ENCODE peak calls at places on chromosomes 16 and 17, in five cellular contexts. B is IMR-90, K is body of pancreas, I is A549, O is thoracic aorta. S is an unnamed sample.

GRCh38 chr17:34852614-34853013 is 108.6 kb downstream of the CCT6B start:
- DNase-seq in O (no peak), I (no peak), B (no peak), K (no peak), S (no peak)

GRCh38 chr17:5123343-5124124 is 7.7 kb downstream of the USP6 start:
- DNase-seq in O (no peak), B (no peak), K (no peak), I (no peak), S (no peak)

GRCh38 chr17:81471804-81472456 is 40.7 kb downstream of the ACTG1 start:
- DNase-seq in B (no peak), K (peak; percentile 43), O (no peak), I (peak; percentile 94), S (peak; percentile 29)

GRCh38 chr16:77591347-77591746 is 131.0 kb upstream of the NUDT7 start:
- DNase-seq in I (no peak), B (no peak), K (no peak), O (no peak), S (no peak)

GRCh38 chr16:1183235-1183907 is 30.5 kb downstream of the CACNA1H start:
- DNase-seq in K (peak; percentile 46), O (no peak), I (peak; percentile 58), B (peak; percentile 63), S (no peak)

GRCh38 chr17:3687949-3688614 is 7.9 kb downstream of the P2RX5 start:
- DNase-seq in K (no peak), O (no peak), B (no peak), I (no peak), S (no peak)

GRCh38 chr17:35804658-35805192 is 4.6 kb upstream of the TAF15 start:
- DNase-seq in O (no peak), K (peak; percentile 60), I (peak; percentile 98), B (peak; percentile 92), S (peak; percentile 92)

GRCh38 chr17:50359005-50359699 is 13.2 kb downstream of the XYLT2 start:
- DNase-seq in B (no peak), O (no peak), K (no peak), I (no peak), S (no peak)

GRCh38 chr17:32546031-32546444 is 59.2 kb downstream of the CDK5R1 start:
- DNase-seq in O (no peak), B (no peak), K (no peak), I (no peak), S (no peak)

GRCh38 chr17:67244621-67245072 is 349 bp downstream of the HELZ start:
- DNase-seq in K (peak; percentile 25), O (no peak), B (no peak), I (peak; percentile 23), S (no peak)

GRCh38 chr16:2194852-2195315 is 1.5 kb downstream of the CASKIN1 start:
- DNase-seq in B (peak; percentile 39), O (no peak), K (peak; percentile 78), I (peak; percentile 69), S (peak; percentile 79)

GRCh38 chr17:63498621-63499195 is 21.8 kb downstream of the ACE start:
- DNase-seq in B (peak; percentile 92), I (no peak), O (no peak), K (no peak), S (no peak)

GRCh38 chr17:30379303-30380105 is 777 bp downstream of the CPD start:
- DNase-seq in O (no peak), I (peak; percentile 31), K (peak; percentile 43), B (no peak), S (peak; percentile 11)

GRCh38 chr16:11552445-11552844 is 34.3 kb downstream of the LITAF start:
- DNase-seq in I (no peak), B (no peak), K (no peak), O (no peak), S (no peak)

GRCh38 chr17:77572851-77573250 is 385.7 kb upstream of the TNRC6C start:
- DNase-seq in B (no peak), O (no peak), I (no peak), K (no peak), S (no peak)

GRCh38 chr17:16304832-16305231 is 48.4 kb downstream of the CENPV start:
- DNase-seq in K (no peak), B (peak; percentile 56), I (no peak), O (no peak), S (peak; percentile 24)

GRCh38 chr17:305090-305976 is 47.3 kb downstream of the RPH3AL start:
- DNase-seq in B (no peak), K (peak; percentile 30), I (peak; percentile 28), O (no peak), S (no peak)

GRCh38 chr16:53908731-53909130 is 204.8 kb downstream of the FTO start:
- DNase-seq in O (no peak), I (no peak), B (peak; percentile 51), K (no peak), S (no peak)

GRCh38 chr16:17273142-17273561 is 197.6 kb downstream of the XYLT1 start:
- DNase-seq in I (peak; percentile 34), O (no peak), B (peak; percentile 94), K (no peak), S (peak; percentile 15)

GRCh38 chr16:9126609-9127008 is 35.2 kb downstream of the HAPSTR1 start:
- DNase-seq in O (no peak), K (no peak), B (no peak), I (no peak), S (no peak)

GRCh38 chr17:72430611-72431432 is 310.0 kb downstream of the SOX9 start:
- DNase-seq in I (no peak), K (no peak), O (no peak), B (no peak), S (no peak)

GRCh38 chr17:6636105-6636504 is 4.4 kb downstream of the KIAA0753 start:
- DNase-seq in I (no peak), O (no peak), B (no peak), K (no peak), S (no peak)

GRCh38 chr17:82959242-82959930 is 119.6 kb upstream of the ZNF750 start:
- DNase-seq in I (no peak), B (no peak), O (no peak), K (no peak), S (no peak)

GRCh38 chr17:70905796-70906195 is 736.5 kb downstream of the KCNJ2 start:
- DNase-seq in I (no peak), B (peak; percentile 100), O (peak; percentile 2), K (peak; percentile 37), S (peak; percentile 83)

GRCh38 chr17:29645516-29646051 is 22.9 kb upstream of the CORO6 start:
- DNase-seq in I (no peak), B (peak; percentile 82), O (peak; percentile 51), K (peak; percentile 48), S (no peak)

GRCh38 chr16:50335198-50335958 is 33.4 kb downstream of the BRD7 start:
- DNase-seq in B (peak; percentile 33), K (no peak), O (no peak), I (no peak), S (peak; percentile 42)

GRCh38 chr17:80274317-80274716 is 13.7 kb downstream of the RNF213 start:
- DNase-seq in O (no peak), B (no peak), I (no peak), K (no peak), S (no peak)

GRCh38 chr16:88383401-88384221 is 852 bp downstream of the ZNF469 start:
- DNase-seq in I (peak; percentile 83), B (peak; percentile 63), O (no peak), K (peak; percentile 38), S (no peak)

GRCh38 chr16:51636913-51637743 is 486.1 kb upstream of the SALL1 start:
- DNase-seq in I (no peak), K (no peak), B (no peak), O (no peak), S (peak; percentile 95)

GRCh38 chr17:69367298-69367697 is 40.4 kb upstream of the ABCA5 start:
- DNase-seq in K (no peak), B (no peak), I (no peak), O (no peak), S (no peak)

GRCh38 chr17:83171661-83172060 is 92.3 kb downstream of the METRNL start:
- DNase-seq in B (no peak), K (no peak), I (no peak), O (no peak), S (no peak)

GRCh38 chr16:66880288-66881013 is at the start of gene PDP2:
- DNase-seq in B (peak; percentile 90), O (peak; percentile 91), K (peak; percentile 98), I (peak; percentile 89), S (peak; percentile 93)

GRCh38 chr16:66881014-66881417 is 701 bp downstream of the PDP2 start:
- DNase-seq in I (no peak), B (no peak), O (no peak), K (peak; percentile 40), S (no peak)

GRCh38 chr16:66882702-66883101 is 2.4 kb downstream of the PDP2 start:
- DNase-seq in I (no peak), B (no peak), K (no peak), O (no peak), S (no peak)

GRCh38 chr16:66881560-66881959 is 1.2 kb downstream of the PDP2 start:
- DNase-seq in K (no peak), I (no peak), O (no peak), B (no peak), S (no peak)

GRCh38 chr16:66881964-66882508 is 1.7 kb downstream of the PDP2 start:
- DNase-seq in O (no peak), I (no peak), B (no peak), K (no peak), S (no peak)
- H3K4me3 ChIP-seq in O (no peak overlapping the region), I (no peak overlapping the region), B (no peak overlapping the region), K (no peak overlapping the region), S (no peak overlapping the region)

GRCh38 chr17:41406205-41406604 is 8.8 kb upstream of the KRT31 start:
- DNase-seq in O (no peak), B (no peak), K (no peak), I (no peak), S (peak; percentile 66)
- TF ChIP-seq CTCF in O (no peak), B (no peak), K (no peak), I (peak; percentile 12), S (peak; percentile 49)

GRCh38 chr16:57479043-57479421 is 7.3 kb downstream of the DOK4 start:
- DNase-seq in O (no peak), I (no peak), K (no peak), B (no peak), S (no peak)
- H3K4me3 ChIP-seq in O (peak overlapping the region; percentile 74), I (peak overlapping the region; percentile 48), K (no peak overlapping the region), B (peak overlapping the region; percentile 42), S (peak overlapping the region; percentile 15)

GRCh38 chr16:67278773-67279295 is 498 bp upstream of the PLEKHG4 start:
- DNase-seq in B (no peak), I (peak; percentile 89), O (no peak), K (peak; percentile 32), S (no peak)
- TF ChIP-seq CTCF in B (peak; percentile 11), I (no peak), O (no peak), K (no peak), S (peak; percentile 56)

DNA sequence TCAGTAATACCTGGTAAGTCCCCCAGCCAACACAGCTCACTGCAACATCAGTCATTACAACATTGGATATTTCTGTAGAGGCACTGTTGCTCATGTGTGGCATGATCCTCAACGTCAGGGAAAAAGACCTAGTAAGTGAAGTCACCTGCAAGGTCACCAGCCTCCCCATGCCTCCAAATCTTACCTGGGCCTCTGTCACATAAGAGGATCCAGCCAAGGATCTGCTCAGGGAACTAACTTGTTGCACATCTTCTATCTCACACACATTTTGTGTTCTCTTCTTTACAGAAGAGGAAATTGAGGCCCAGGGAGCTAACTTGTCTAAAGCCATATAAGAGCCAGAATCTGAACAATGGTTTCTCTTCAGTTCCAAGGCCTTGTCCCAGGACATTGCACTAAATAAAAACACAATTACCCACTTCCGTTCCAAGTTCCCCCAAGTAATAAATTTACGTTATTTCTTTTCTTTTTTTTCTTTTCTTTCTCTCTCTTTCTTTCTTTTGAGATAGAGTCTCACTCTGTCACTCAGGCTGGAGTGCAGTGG is 1.4 kb downstream of the SHMT1 start:
- DNase-seq in K (no peak), B (no peak), I (no peak), O (no peak), S (no peak)
- H3K4me3 ChIP-seq in K (no peak overlapping the region), B (no peak overlapping the region), I (peak overlapping the region; percentile 71), O (peak overlapping the region; percentile 78), S (peak overlapping the region; percentile 76)